ENCODE peak calls at places on chromosome 12, in ten cellular contexts. O, L, J, S, K, B, G, P, E and W are unnamed samples.

GRCh38 chr12:27505771-27506170 is 18.2 kb upstream of the PPFIBP1 start:
- DNase-seq in K (peak; percentile 53), S (no peak), J (peak; percentile 33), E (no peak), B (no peak), P (no peak), L (no peak), O (no peak), G (no peak), W (no peak)

GRCh38 chr12:6818246-6819006 is 3.2 kb upstream of the GPR162 start:
- DNase-seq in G (no peak), J (no peak), B (no peak), P (no peak), S (no peak), O (no peak), K (no peak), L (no peak), E (no peak), W (no peak)

GRCh38 chr12:102521662-102522277 is 41.4 kb upstream of the IGF1 start:
- DNase-seq in S (no peak), L (no peak), O (no peak), P (no peak), G (no peak), K (no peak), B (no peak), E (no peak), J (no peak), W (no peak)

GRCh38 chr12:122064780-122065588 is 13.6 kb upstream of the MLXIP start:
- DNase-seq in B (no peak), S (no peak), K (peak; percentile 82), P (no peak), E (peak; percentile 56), G (peak; percentile 64), J (peak; percentile 86), O (peak; percentile 80), L (no peak), W (no peak)

GRCh38 chr12:102740157-102741032 is 176.6 kb downstream of the PAH start:
- DNase-seq in K (peak; percentile 35), L (no peak), J (peak; percentile 36), S (no peak), O (no peak), B (no peak), P (no peak), E (peak; percentile 47), G (no peak), W (no peak)

GRCh38 chr12:54683388-54683787 is 35.2 kb upstream of the DCD start:
- DNase-seq in L (no peak), O (no peak), J (no peak), G (no peak), K (no peak), S (no peak), E (no peak), B (no peak), P (no peak), W (no peak)

GRCh38 chr12:6370994-6371754 is 4.2 kb downstream of the SCNN1A start:
- DNase-seq in S (peak; percentile 79), P (no peak), E (peak; percentile 96), K (peak; percentile 85), G (no peak), O (no peak), J (peak; percentile 72), L (peak; percentile 66), B (no peak), W (no peak)

GRCh38 chr12:24760162-24760561 is 188.7 kb downstream of the BCAT1 start:
- DNase-seq in L (no peak), P (no peak), O (no peak), K (peak; percentile 33), S (no peak), J (no peak), B (no peak), E (no peak), G (no peak), W (no peak)

GRCh38 chr12:127681151-127681754 is 585.7 kb upstream of the TMEM132C start:
- DNase-seq in J (no peak), O (no peak), S (no peak), G (no peak), K (no peak), E (no peak), B (no peak), L (no peak), P (no peak), W (no peak)

GRCh38 chr12:127675936-127676335 is 591.0 kb upstream of the TMEM132C start:
- DNase-seq in K (no peak), P (no peak), E (no peak), B (no peak), O (no peak), G (no peak), J (no peak), S (no peak), L (no peak), W (no peak)

GRCh38 chr12:127678945-127679344 is 588.0 kb upstream of the TMEM132C start:
- DNase-seq in J (no peak), B (no peak), E (no peak), G (no peak), K (no peak), P (no peak), O (no peak), S (no peak), L (no peak), W (no peak)

GRCh38 chr12:127680516-127680915 is 586.5 kb upstream of the TMEM132C start:
- DNase-seq in P (no peak), S (no peak), K (no peak), E (peak; percentile 47), J (no peak), G (no peak), O (no peak), L (no peak), B (no peak), W (no peak)

GRCh38 chr12:127677537-127678131 is 589.3 kb upstream of the TMEM132C start:
- DNase-seq in L (peak; percentile 54), B (peak; percentile 2), O (peak; percentile 40), K (peak; percentile 88), J (peak; percentile 70), P (no peak), E (peak; percentile 75), G (peak; percentile 53), S (peak; percentile 56), W (peak; percentile 34)
- TF ChIP-seq CTCF in L (peak; percentile 73), B (peak; percentile 52), O (no peak), K (peak; percentile 83), J (peak; percentile 65), P (no peak), E (peak; percentile 53), G (peak; percentile 53), S (peak; percentile 52), W (peak; percentile 73)

GRCh38 chr12:55742719-55743130 is at the start of gene GDF11:
- DNase-seq in P (no peak), B (no peak), G (peak; percentile 87), S (peak; percentile 66), E (peak; percentile 66), J (peak; percentile 74), L (peak; percentile 74), O (peak; percentile 90), K (peak; percentile 73), W (peak; percentile 90)

GRCh38 chr12:55741978-55742377 is 944 bp upstream of the GDF11 start:
- DNase-seq in E (no peak), B (no peak), J (no peak), P (no peak), O (no peak), K (no peak), S (no peak), G (no peak), L (no peak), W (no peak)

GRCh38 chr12:55745361-55746146 is 2.6 kb downstream of the GDF11 start:
- DNase-seq in K (peak; percentile 17), P (no peak), G (peak; percentile 63), E (no peak), B (no peak), O (peak; percentile 60), S (no peak), L (no peak), J (no peak), W (no peak)

GRCh38 chr12:55743967-55744931 is 1.3 kb downstream of the GDF11 start:
- DNase-seq in B (no peak), S (no peak), O (no peak), K (no peak), L (no peak), G (no peak), E (no peak), P (no peak), J (no peak), W (no peak)

GRCh38 chr12:55743131-55743921 is 404 bp downstream of the GDF11 start:
- DNase-seq in E (peak; percentile 63), P (peak; percentile 48), B (no peak), G (peak; percentile 69), L (peak; percentile 78), K (peak; percentile 67), J (peak; percentile 68), S (no peak), O (peak; percentile 67), W (peak; percentile 87)
- TF ChIP-seq CTCF in E (no peak), P (no peak), B (no peak), G (no peak), L (no peak), K (peak; percentile 4), J (peak; percentile 5), S (no peak), O (no peak), W (peak; percentile 20)

GRCh38 chr12:120314220-120314619 is 12.1 kb downstream of the SIRT4 start:
- DNase-seq in O (no peak), J (no peak), S (no peak), G (no peak), E (peak; percentile 24), B (no peak), P (no peak), K (no peak), L (no peak), W (no peak)
- TF ChIP-seq CTCF in O (no peak), J (peak; percentile 18), S (no peak), G (no peak), E (no peak), B (peak; percentile 49), P (no peak), K (peak; percentile 34), L (no peak), W (no peak)

GRCh38 chr12:53171725-53172329 is 8.7 kb upstream of the ZNF740 start:
- DNase-seq in G (no peak), K (peak; percentile 18), O (no peak), J (no peak), B (no peak), L (no peak), S (no peak), E (no peak), P (no peak), W (no peak)

GRCh38 chr12:53169644-53170043 is 10.9 kb upstream of the ZNF740 start:
- DNase-seq in J (no peak), E (no peak), O (no peak), S (no peak), K (no peak), L (no peak), G (no peak), B (no peak), P (no peak), W (no peak)

GRCh38 chr12:53170245-53170644 is 10.3 kb upstream of the ZNF740 start:
- DNase-seq in P (no peak), S (no peak), B (no peak), E (no peak), G (no peak), O (no peak), J (no peak), K (no peak), L (no peak), W (no peak)

GRCh38 chr12:53172352-53172751 is 8.2 kb upstream of the ZNF740 start:
- DNase-seq in G (no peak), J (peak; percentile 81), S (no peak), B (no peak), P (no peak), L (no peak), O (no peak), K (peak; percentile 58), E (no peak), W (no peak)

DNA sequence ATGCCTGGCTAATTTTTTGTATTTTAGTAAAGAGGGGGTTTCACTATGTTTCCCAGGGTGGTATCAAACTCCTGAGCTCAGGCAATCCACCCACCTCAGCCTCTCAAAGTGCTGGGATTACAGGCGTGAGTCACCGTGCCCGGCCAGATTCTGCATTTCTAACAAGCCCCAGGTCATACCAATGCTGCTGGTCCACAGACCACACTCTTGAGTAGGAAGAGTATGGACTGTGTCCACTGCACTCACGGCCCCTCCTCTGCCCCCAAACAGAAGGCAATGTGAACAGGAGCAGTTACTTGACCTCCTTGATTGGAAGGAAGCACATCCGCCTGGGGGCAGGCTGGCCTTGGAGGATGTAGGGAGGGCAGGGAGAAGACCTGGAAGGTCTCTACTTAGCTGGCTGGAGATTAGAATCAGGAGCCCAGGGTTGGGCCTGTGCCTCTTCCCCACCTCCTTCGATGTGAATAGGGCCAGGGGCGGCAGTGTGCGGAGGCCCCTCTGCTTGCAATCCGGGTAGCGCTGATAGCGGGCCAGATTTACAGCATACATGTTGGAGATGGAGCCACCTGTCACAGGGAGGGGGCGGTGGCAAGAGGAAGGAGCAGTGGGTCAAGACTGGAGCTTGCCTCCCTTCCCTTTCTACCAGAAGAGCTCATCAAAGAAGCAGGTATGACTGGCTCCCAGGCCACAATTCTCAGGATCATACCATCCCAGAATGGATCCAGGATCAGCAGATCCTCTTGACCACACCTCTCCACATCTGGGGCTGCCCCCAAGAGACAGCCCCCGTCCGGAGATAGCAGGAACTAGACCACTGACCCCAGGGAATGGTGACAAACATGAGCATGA is 9.4 kb upstream of the ZNF740 start:
- DNase-seq in E (no peak), K (no peak), P (no peak), G (no peak), S (no peak), O (no peak), L (no peak), B (no peak), J (no peak), W (no peak)
- TF ChIP-seq CTCF in E (no peak), K (no peak), P (no peak), G (no peak), S (no peak), O (no peak), L (no peak), B (no peak), J (no peak), W (no peak)